ENCODE peak calls at places on chromosome 16, in four cellular contexts. F is heart right ventricle, Q is endodermal cell, C is PC-3. R is an unnamed sample.

GRCh38 chr16:18932243-18932997 is 6.2 kb upstream of the SMG1 start:
- DNase-seq in Q (peak), C (peak), F (no peak), R (no peak)

GRCh38 chr16:68605746-68606145 is 39.4 kb upstream of the CDH3 start:
- DNase-seq in Q (peak), F (no peak), C (peak), R (no peak)

GRCh38 chr16:20166531-20167235 is 93.0 kb upstream of the GPR139 start:
- DNase-seq in C (no peak), F (no peak), Q (no peak), R (no peak)

GRCh38 chr16:71258371-71258770 is 27.8 kb upstream of the HYDIN start:
- DNase-seq in Q (no peak), C (no peak), F (no peak), R (no peak)

GRCh38 chr16:86215233-86215978 is 294.9 kb upstream of the FOXF1 start:
- DNase-seq in Q (no peak), F (no peak), C (no peak), R (no peak)

GRCh38 chr16:86384263-86384649 is 126.1 kb upstream of the FOXF1 start:
- DNase-seq in C (no peak), F (peak), Q (peak), R (no peak)

GRCh38 chr16:20042848-20043247 is 30.8 kb downstream of the GPR139 start:
- DNase-seq in Q (no peak), F (no peak), C (no peak), R (no peak)

GRCh38 chr16:84115919-84116719 is 623 bp downstream of the MBTPS1 start:
- DNase-seq in F (no peak), Q (no peak), C (peak), R (peak)

GRCh38 chr16:80804061-80804450 is 342 bp downstream of the CDYL2 start:
- DNase-seq in Q (peak), F (peak), C (peak), R (no peak)

GRCh38 chr16:75502916-75503605 is 7.8 kb upstream of the CHST6 start:
- DNase-seq in Q (no peak), C (peak), F (no peak), R (no peak)

GRCh38 chr16:48965391-48965790 is 316.2 kb downstream of the CBLN1 start:
- DNase-seq in Q (no peak), F (no peak), C (peak), R (no peak)

GRCh38 chr16:15482068-15482747 is 47.8 kb downstream of the BMERB1 start:
- DNase-seq in F (no peak), Q (peak), C (peak), R (peak)

GRCh38 chr16:57192146-57192545 is 6.0 kb downstream of the RSPRY1 start:
- DNase-seq in Q (no peak), F (no peak), C (no peak), R (no peak)

GRCh38 chr16:50155925-50156324 is 2.8 kb downstream of the TENT4B start:
- DNase-seq in F (no peak), C (no peak), Q (no peak), R (no peak)
- H3K4me3 ChIP-seq in F (peak), C (peak), Q (peak), R (no peak)

DNA sequence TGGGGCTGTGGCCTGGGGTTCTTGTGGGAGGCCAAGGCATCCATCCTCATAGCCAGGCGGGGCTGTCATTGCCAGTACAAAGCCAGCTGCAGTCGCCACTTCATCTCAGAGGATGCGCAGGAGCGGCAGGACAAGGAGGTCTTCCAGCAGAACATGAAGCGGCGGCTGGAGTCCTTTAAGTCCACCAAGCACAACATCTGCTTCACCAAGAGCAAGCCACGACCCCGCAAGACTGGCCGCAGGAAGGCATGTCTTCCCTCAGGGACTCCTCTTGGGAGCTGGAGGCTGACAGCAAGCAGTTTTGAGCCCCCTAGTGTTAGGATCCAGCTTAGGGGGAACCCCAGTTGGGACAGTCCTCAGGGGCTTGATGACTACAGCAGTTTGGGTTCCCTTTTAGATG is 15.1 kb upstream of the PLEKHG4 start:
- DNase-seq in C (no peak), F (no peak), Q (no peak), R (no peak)
- TF ChIP-seq CTCF in C (no peak), F (peak), Q (peak), R (no peak)

DNA sequence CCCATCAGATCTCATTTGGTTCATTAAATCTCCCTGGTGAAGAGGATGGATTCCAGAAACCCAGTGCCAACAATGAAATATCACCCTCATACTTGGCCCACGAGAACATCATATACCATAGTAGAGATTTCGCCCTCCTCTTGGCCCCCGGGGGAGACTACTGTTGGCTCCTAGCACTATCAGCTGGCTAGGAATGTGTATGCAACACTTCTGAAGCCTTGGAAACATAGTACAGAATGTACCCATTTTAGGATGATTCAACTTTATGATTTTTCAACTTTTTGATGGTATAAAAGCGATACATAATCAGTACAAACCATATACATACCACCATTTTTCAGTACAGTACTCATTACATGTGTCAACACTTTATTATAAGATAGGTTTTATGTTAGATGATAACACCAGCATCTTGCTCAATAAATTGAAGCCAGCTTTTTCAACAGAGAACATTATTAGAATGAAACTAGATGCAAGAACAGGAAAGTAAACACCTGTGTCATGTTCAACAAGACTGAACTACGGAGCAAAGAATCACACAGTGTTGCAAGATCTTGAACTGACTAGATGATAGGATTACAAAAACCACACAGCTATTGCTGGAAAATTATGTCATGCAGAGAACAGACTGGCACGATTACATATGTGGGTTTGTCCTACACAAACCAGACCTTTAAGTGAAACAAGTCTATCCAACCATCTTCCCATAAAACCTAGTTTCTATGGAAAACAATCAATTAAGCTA is 17.2 kb downstream of the RSL1D1 start:
- DNase-seq in F (no peak), Q (no peak), C (peak), R (no peak)
- H3K4me3 ChIP-seq in F (no peak), Q (no peak), C (no peak), R (no peak)

GRCh38 chr16:2082171-2082982 is 34.6 kb downstream of the TSC2 start:
- DNase-seq in C (no peak), F (peak), Q (no peak), R (no peak)
- TF ChIP-seq CTCF in C (no peak), F (peak), Q (no peak), R (no peak)

GRCh38 chr16:8955828-8956227 is 7.9 kb downstream of the USP7 start:
- DNase-seq in F (no peak), C (no peak), Q (peak), R (peak)

GRCh38 chr16:8956265-8957060 is 7.2 kb downstream of the USP7 start:
- DNase-seq in C (no peak), Q (no peak), F (no peak), R (no peak)

GRCh38 chr16:8957061-8957392 is 6.7 kb downstream of the USP7 start:
- DNase-seq in F (no peak), C (no peak), Q (no peak), R (no peak)

GRCh38 chr16:8958344-8958808 is 5.3 kb downstream of the USP7 start:
- DNase-seq in F (no peak), C (peak), Q (peak), R (no peak)

DNA sequence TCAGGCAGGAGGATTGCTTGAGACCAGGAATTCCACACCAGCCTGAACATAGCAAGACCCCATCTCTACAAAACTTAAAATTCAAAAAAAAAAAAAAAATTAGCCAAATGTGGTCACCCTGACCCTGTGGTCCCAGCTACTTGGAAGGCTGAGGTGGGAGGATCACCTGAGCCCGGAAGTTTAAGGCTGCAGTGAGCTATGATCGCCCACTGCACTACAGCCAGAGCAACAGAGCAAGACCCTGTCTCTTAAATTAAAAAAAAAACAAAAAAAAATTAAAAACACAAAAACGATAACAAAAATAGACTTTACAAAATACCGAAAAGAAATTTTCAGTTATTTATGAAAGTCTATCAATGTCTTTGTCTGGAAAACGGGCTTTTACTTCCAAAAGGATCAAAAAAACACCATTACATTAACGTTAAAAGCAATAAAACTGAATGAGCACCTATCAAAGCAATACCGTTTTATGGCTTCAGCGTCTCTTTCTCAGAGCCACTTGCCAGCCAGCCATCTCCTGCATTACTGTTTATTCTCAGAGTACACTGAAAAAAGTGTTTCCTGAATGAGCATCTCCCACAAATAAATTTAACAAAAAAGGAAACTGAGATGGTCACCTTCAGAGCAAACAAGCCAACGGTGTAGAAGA is 6.1 kb downstream of the USP7 start:
- DNase-seq in Q (no peak), F (no peak), C (no peak), R (no peak)
- H3K4me3 ChIP-seq in Q (no peak), F (no peak), C (no peak), R (no peak)

DNA sequence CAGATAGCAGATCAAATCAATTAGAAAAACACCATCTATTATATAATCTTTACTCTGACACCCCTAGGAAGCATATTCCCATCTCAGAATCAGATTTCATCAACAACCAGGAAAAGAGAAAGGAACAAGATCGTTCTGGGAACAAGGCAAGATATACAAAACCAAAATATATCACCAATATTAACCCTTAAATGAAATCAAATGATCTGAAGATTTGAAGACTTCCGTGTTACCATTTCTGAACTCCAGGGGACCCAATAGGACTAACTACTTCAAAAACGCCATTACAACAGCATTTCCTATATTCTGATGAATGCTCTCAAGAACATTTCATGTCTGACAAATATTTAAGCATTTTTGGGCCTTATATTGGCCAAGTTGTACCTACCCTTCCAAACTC is 624.2 kb upstream of the ZFHX3 start:
- DNase-seq in F (no peak), Q (no peak), C (no peak), R (no peak)
- TF ChIP-seq CTCF in F (no peak), Q (peak), C (no peak), R (no peak)

DNA sequence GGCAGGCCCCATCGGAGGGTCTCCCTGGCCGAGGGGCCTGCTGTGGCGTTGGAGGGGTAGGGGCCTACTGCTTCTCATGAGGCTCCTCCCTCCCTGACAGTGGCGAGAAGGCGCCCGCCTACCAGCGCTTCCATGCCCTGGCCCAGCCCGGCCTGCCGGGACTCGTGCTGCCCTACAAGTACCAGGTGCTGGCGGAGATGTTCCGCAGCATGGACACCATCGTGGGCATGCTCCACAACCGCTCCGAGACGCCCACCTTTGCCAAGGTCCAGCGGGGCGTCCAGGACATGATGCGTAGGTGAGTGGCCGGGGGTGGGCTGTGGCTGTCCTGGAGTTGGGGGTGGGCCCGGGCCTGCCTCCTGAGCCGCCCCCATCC is 1.7 kb downstream of the CDT1 start:
- DNase-seq in C (no peak), Q (no peak), F (no peak), R (no peak)
- H3K4me3 ChIP-seq in C (peak), Q (no peak), F (no peak), R (no peak)

GRCh38 chr16:69936252-69936651 is 14.9 kb upstream of the CLEC18A start:
- DNase-seq in C (no peak), F (no peak), Q (no peak), R (no peak)

GRCh38 chr16:69935740-69936139 is 15.4 kb upstream of the CLEC18A start:
- DNase-seq in F (no peak), Q (no peak), C (no peak), R (no peak)

GRCh38 chr16:69936751-69937211 is 14.4 kb upstream of the CLEC18A start:
- DNase-seq in Q (no peak), F (no peak), C (no peak), R (no peak)

GRCh38 chr16:69938981-69939820 is 11.9 kb upstream of the CLEC18A start:
- DNase-seq in F (no peak), C (no peak), Q (peak), R (no peak)

GRCh38 chr16:69937465-69937951 is 13.6 kb upstream of the CLEC18A start:
- DNase-seq in Q (no peak), F (no peak), C (peak), R (no peak)
- TF ChIP-seq CTCF in Q (peak), F (no peak), C (peak), R (no peak)

DNA sequence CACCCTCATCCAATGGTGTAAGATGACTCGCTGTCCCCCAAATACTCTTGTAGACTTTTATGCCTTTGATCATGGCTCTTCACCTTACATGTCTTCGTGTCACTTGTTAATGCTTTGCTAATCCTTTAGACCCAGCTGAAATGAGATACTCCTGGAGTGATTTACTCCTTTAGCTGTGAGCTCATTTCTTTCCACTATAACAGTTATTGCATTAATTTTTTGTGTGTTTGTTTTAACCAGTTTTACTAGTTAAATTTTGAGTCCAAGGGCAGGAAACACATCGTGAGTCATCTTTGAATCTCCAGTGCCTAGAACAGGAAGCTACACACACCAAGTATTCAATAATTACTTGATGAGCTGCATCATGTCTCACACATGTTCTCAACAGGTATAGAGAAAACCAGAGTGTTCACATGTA is 6.5 kb upstream of the CTCF start:
- DNase-seq in F (no peak), C (peak), Q (no peak), R (no peak)
- H3K4me3 ChIP-seq in F (no peak), C (no peak), Q (no peak), R (no peak)

GRCh38 chr16:30829130-30830071 is 42.4 kb upstream of the ZNF629 start:
- DNase-seq in Q (no peak), C (no peak), F (peak), R (no peak)
- TF ChIP-seq CTCF in Q (peak), C (no peak), F (no peak), R (no peak)

R was measured in lower leg skin.